ENCODE peak calls at places on chromosomes 1 and 21, in eight cellular contexts. One of them, this sample, is unnamed. For H3K9me3, the result is how much of the 10 kb centered on the place peaks cover.

GRCh38 chr1:109261006-109261405 is 11.7 kb downstream of the CELSR2 start:
- DNase-seq in A549: no peak
- DNase-seq in body of pancreas: no peak
- DNase-seq in psoas muscle: no peak
- DNase-seq in HCT116: no peak
- DNase-seq in mammary epithelial cell: no peak
- DNase-seq in IMR-90: no peak
- DNase-seq in tibial nerve: no peak
- DNase-seq in this sample: no peak

GRCh38 chr1:32988665-32989064 is 24.1 kb upstream of the RNF19B start:
- DNase-seq in A549: no peak
- DNase-seq in tibial nerve: no peak
- DNase-seq in IMR-90: peak
- DNase-seq in body of pancreas: no peak
- DNase-seq in HCT116: no peak
- DNase-seq in mammary epithelial cell: peak
- DNase-seq in psoas muscle: peak
- DNase-seq in this sample: no peak

GRCh38 chr1:194477908-194478307 is 1291.5 kb upstream of the B3GALT2 start:
- DNase-seq in A549: no peak
- DNase-seq in body of pancreas: no peak
- DNase-seq in mammary epithelial cell: no peak
- DNase-seq in HCT116: no peak
- DNase-seq in psoas muscle: no peak
- DNase-seq in tibial nerve: no peak
- DNase-seq in IMR-90: no peak
- DNase-seq in this sample: no peak

GRCh38 chr1:248421384-248421783 is 18.5 kb downstream of the OR2T1 start:
- DNase-seq in psoas muscle: no peak
- DNase-seq in HCT116: no peak
- DNase-seq in mammary epithelial cell: peak
- DNase-seq in A549: no peak
- DNase-seq in body of pancreas: no peak
- DNase-seq in tibial nerve: no peak
- DNase-seq in IMR-90: no peak
- DNase-seq in this sample: no peak

GRCh38 chr1:238474263-238474662 is 583.5 kb upstream of the ZP4 start:
- DNase-seq in HCT116: no peak
- DNase-seq in mammary epithelial cell: no peak
- DNase-seq in psoas muscle: no peak
- DNase-seq in body of pancreas: no peak
- DNase-seq in tibial nerve: no peak
- DNase-seq in A549: no peak
- DNase-seq in IMR-90: no peak
- DNase-seq in this sample: no peak

GRCh38 chr1:62045579-62045978 is 149.1 kb upstream of the L1TD1 start:
- DNase-seq in mammary epithelial cell: peak
- DNase-seq in body of pancreas: no peak
- DNase-seq in HCT116: no peak
- DNase-seq in A549: no peak
- DNase-seq in psoas muscle: no peak
- DNase-seq in IMR-90: no peak
- DNase-seq in tibial nerve: no peak
- DNase-seq in this sample: no peak

GRCh38 chr1:19053486-19053885 is 97.0 kb upstream of the IFFO2 start:
- DNase-seq in IMR-90: no peak
- DNase-seq in A549: no peak
- DNase-seq in mammary epithelial cell: no peak
- DNase-seq in tibial nerve: no peak
- DNase-seq in body of pancreas: no peak
- DNase-seq in psoas muscle: no peak
- DNase-seq in HCT116: no peak
- DNase-seq in this sample: no peak

GRCh38 chr21:35565204-35565611 is 495.1 kb downstream of the SETD4 start:
- DNase-seq in body of pancreas: peak
- DNase-seq in mammary epithelial cell: peak
- DNase-seq in tibial nerve: no peak
- DNase-seq in psoas muscle: peak
- DNase-seq in A549: no peak
- DNase-seq in HCT116: no peak
- DNase-seq in IMR-90: peak
- DNase-seq in this sample: no peak

GRCh38 chr1:35894183-35894582 is 11.2 kb downstream of the AGO1 start:
- DNase-seq in body of pancreas: peak
- DNase-seq in mammary epithelial cell: no peak
- DNase-seq in HCT116: no peak
- DNase-seq in tibial nerve: no peak
- DNase-seq in IMR-90: peak
- DNase-seq in A549: no peak
- DNase-seq in psoas muscle: peak
- DNase-seq in this sample: no peak

GRCh38 chr21:26077523-26077922 is 93.0 kb downstream of the APP start:
- DNase-seq in psoas muscle: no peak
- DNase-seq in mammary epithelial cell: no peak
- DNase-seq in IMR-90: peak
- DNase-seq in A549: no peak
- DNase-seq in body of pancreas: no peak
- DNase-seq in HCT116: no peak
- DNase-seq in tibial nerve: no peak
- DNase-seq in this sample: no peak

GRCh38 chr1:164695956-164696665 is 137.1 kb downstream of the PBX1 start:
- DNase-seq in mammary epithelial cell: peak
- DNase-seq in body of pancreas: no peak
- DNase-seq in psoas muscle: no peak
- DNase-seq in HCT116: no peak
- DNase-seq in IMR-90: peak
- DNase-seq in A549: no peak
- DNase-seq in tibial nerve: no peak
- DNase-seq in this sample: no peak

GRCh38 chr1:20578062-20578461 is 10.8 kb upstream of the CDA start:
- DNase-seq in A549: no peak
- DNase-seq in IMR-90: no peak
- DNase-seq in HCT116: no peak
- DNase-seq in body of pancreas: no peak
- DNase-seq in psoas muscle: no peak
- DNase-seq in tibial nerve: no peak
- DNase-seq in mammary epithelial cell: peak
- DNase-seq in this sample: no peak

GRCh38 chr1:222914861-222915632 is 100.2 kb downstream of the DISP1 start:
- DNase-seq in mammary epithelial cell: no peak
- DNase-seq in psoas muscle: no peak
- DNase-seq in body of pancreas: no peak
- DNase-seq in A549: no peak
- DNase-seq in tibial nerve: no peak
- DNase-seq in IMR-90: peak
- DNase-seq in HCT116: no peak
- DNase-seq in this sample: no peak

GRCh38 chr21:43343992-43344886 is 82.7 kb downstream of the SIK1 start:
- DNase-seq in tibial nerve: no peak
- DNase-seq in A549: peak
- DNase-seq in psoas muscle: no peak
- DNase-seq in IMR-90: no peak
- DNase-seq in mammary epithelial cell: no peak
- DNase-seq in HCT116: no peak
- DNase-seq in body of pancreas: peak
- DNase-seq in this sample: peak

GRCh38 chr1:39779821-39780220 is 8.7 kb upstream of the OXCT2 start:
- DNase-seq in psoas muscle: no peak
- DNase-seq in HCT116: no peak
- DNase-seq in body of pancreas: no peak
- DNase-seq in A549: no peak
- DNase-seq in mammary epithelial cell: no peak
- DNase-seq in tibial nerve: no peak
- DNase-seq in IMR-90: no peak
- DNase-seq in this sample: no peak

GRCh38 chr21:35294231-35294898 is 245.3 kb upstream of the RUNX1 start:
- DNase-seq in mammary epithelial cell: peak
- DNase-seq in A549: no peak
- DNase-seq in psoas muscle: no peak
- DNase-seq in body of pancreas: peak
- DNase-seq in IMR-90: no peak
- DNase-seq in tibial nerve: no peak
- DNase-seq in HCT116: peak
- DNase-seq in this sample: peak

GRCh38 chr1:78263459-78263858 is 217.7 kb downstream of the GIPC2 start:
- DNase-seq in tibial nerve: no peak
- DNase-seq in mammary epithelial cell: no peak
- DNase-seq in IMR-90: no peak
- DNase-seq in A549: no peak
- DNase-seq in psoas muscle: no peak
- DNase-seq in HCT116: no peak
- DNase-seq in body of pancreas: no peak
- DNase-seq in this sample: no peak

DNA sequence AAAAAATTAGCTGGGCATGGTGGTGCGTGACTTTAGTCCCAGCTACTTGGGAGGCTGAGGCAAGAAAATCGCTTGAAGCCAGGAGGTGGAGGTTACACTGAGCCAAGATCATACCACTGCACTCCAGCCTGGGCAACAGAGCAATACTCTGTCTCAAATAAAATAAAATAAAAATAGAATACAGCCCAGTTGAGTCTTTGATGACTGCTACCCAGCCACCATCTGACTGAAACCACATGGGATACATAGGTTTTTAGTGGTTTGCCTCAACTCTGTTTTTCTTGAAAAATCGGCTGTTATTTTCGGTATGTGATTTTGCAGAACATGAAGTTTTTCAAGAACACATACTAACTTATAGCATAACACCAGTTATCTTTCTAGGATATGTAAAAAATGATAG is 46.5 kb downstream of the EPRS1 start:
- DNase-seq in psoas muscle: no peak
- DNase-seq in body of pancreas: no peak
- DNase-seq in mammary epithelial cell: no peak
- DNase-seq in A549: no peak
- DNase-seq in tibial nerve: no peak
- DNase-seq in HCT116: no peak
- DNase-seq in IMR-90: no peak
- DNase-seq in this sample: no peak
- TF ChIP-seq CTCF in psoas muscle: no peak
- TF ChIP-seq CTCF in body of pancreas: no peak
- TF ChIP-seq CTCF in mammary epithelial cell: no peak
- TF ChIP-seq CTCF in A549: no peak
- TF ChIP-seq CTCF in tibial nerve: no peak
- TF ChIP-seq CTCF in HCT116: no peak
- TF ChIP-seq CTCF in IMR-90: no peak
- TF ChIP-seq CTCF in this sample: no peak

GRCh38 chr1:65924471-65924870 is 131.8 kb downstream of the PDE4B start:
- DNase-seq in psoas muscle: no peak
- DNase-seq in IMR-90: peak
- DNase-seq in body of pancreas: no peak
- DNase-seq in A549: no peak
- DNase-seq in mammary epithelial cell: peak
- DNase-seq in HCT116: no peak
- DNase-seq in tibial nerve: no peak
- DNase-seq in this sample: no peak

GRCh38 chr1:65921461-65921860 is 128.8 kb downstream of the PDE4B start:
- DNase-seq in body of pancreas: no peak
- DNase-seq in mammary epithelial cell: no peak
- DNase-seq in HCT116: no peak
- DNase-seq in tibial nerve: no peak
- DNase-seq in psoas muscle: no peak
- DNase-seq in A549: no peak
- DNase-seq in IMR-90: no peak
- DNase-seq in this sample: no peak

DNA sequence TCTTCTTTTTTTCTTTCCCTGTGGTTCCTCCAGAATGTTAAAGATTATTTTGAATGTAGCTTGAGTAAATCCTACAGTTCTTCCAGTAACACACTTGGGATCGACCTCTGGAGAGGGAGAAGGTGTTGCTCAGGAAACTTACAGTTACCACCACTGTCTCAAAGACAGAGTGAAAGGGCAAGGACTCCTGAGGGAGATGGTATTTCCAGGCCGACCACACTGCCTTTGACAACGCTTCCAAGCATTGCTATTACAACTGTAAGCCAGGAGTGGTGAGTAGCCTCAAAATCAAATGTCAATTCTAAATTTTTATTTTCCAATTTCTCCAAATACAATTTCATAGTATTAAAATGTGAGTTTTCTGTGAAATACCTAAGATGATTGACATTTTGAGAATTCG is 125.9 kb downstream of the PDE4B start:
- DNase-seq in body of pancreas: no peak
- DNase-seq in mammary epithelial cell: no peak
- DNase-seq in tibial nerve: no peak
- DNase-seq in psoas muscle: no peak
- DNase-seq in HCT116: no peak
- DNase-seq in A549: no peak
- DNase-seq in IMR-90: no peak
- DNase-seq in this sample: no peak
- H3K9me3 ChIP-seq in body of pancreas: under half
- H3K9me3 ChIP-seq in mammary epithelial cell: under half
- H3K9me3 ChIP-seq in tibial nerve: under half
- H3K9me3 ChIP-seq in psoas muscle: under half
- H3K9me3 ChIP-seq in HCT116: under half
- H3K9me3 ChIP-seq in A549: under half
- H3K9me3 ChIP-seq in IMR-90: under half
- H3K9me3 ChIP-seq in this sample: under half

GRCh38 chr21:31455506-31455905 is 111.4 kb upstream of the TIAM1 start:
- DNase-seq in A549: no peak
- DNase-seq in IMR-90: no peak
- DNase-seq in psoas muscle: no peak
- DNase-seq in body of pancreas: no peak
- DNase-seq in mammary epithelial cell: no peak
- DNase-seq in HCT116: no peak
- DNase-seq in tibial nerve: no peak
- DNase-seq in this sample: no peak

GRCh38 chr21:31459457-31459856 is 115.4 kb upstream of the TIAM1 start:
- DNase-seq in IMR-90: no peak
- DNase-seq in tibial nerve: no peak
- DNase-seq in A549: peak
- DNase-seq in psoas muscle: no peak
- DNase-seq in mammary epithelial cell: no peak
- DNase-seq in HCT116: peak
- DNase-seq in body of pancreas: no peak
- DNase-seq in this sample: no peak

GRCh38 chr21:31460985-31461384 is 116.9 kb upstream of the TIAM1 start:
- DNase-seq in IMR-90: no peak
- DNase-seq in A549: no peak
- DNase-seq in body of pancreas: no peak
- DNase-seq in mammary epithelial cell: no peak
- DNase-seq in psoas muscle: no peak
- DNase-seq in tibial nerve: no peak
- DNase-seq in HCT116: no peak
- DNase-seq in this sample: no peak

GRCh38 chr21:31456201-31456600 is 112.1 kb upstream of the TIAM1 start:
- DNase-seq in tibial nerve: no peak
- DNase-seq in body of pancreas: no peak
- DNase-seq in mammary epithelial cell: no peak
- DNase-seq in HCT116: no peak
- DNase-seq in A549: no peak
- DNase-seq in IMR-90: no peak
- DNase-seq in psoas muscle: no peak
- DNase-seq in this sample: no peak

GRCh38 chr21:31457675-31458074 is 113.6 kb upstream of the TIAM1 start:
- DNase-seq in A549: no peak
- DNase-seq in psoas muscle: no peak
- DNase-seq in IMR-90: no peak
- DNase-seq in body of pancreas: no peak
- DNase-seq in tibial nerve: no peak
- DNase-seq in mammary epithelial cell: no peak
- DNase-seq in HCT116: no peak
- DNase-seq in this sample: no peak
- TF ChIP-seq CTCF in A549: no peak
- TF ChIP-seq CTCF in psoas muscle: no peak
- TF ChIP-seq CTCF in IMR-90: no peak
- TF ChIP-seq CTCF in body of pancreas: no peak
- TF ChIP-seq CTCF in tibial nerve: no peak
- TF ChIP-seq CTCF in mammary epithelial cell: peak
- TF ChIP-seq CTCF in HCT116: peak
- TF ChIP-seq CTCF in this sample: no peak

GRCh38 chr1:125065821-125066180 is 3881.0 kb downstream of the SRGAP2C start:
- DNase-seq in HCT116: no peak
- DNase-seq in IMR-90: no peak
- DNase-seq in mammary epithelial cell: no peak
- DNase-seq in tibial nerve: no peak
- DNase-seq in psoas muscle: no peak
- DNase-seq in body of pancreas: no peak
- DNase-seq in A549: no peak
- DNase-seq in this sample: no peak
- H3K9me3 ChIP-seq in HCT116: under half
- H3K9me3 ChIP-seq in IMR-90: under half
- H3K9me3 ChIP-seq in mammary epithelial cell: under half
- H3K9me3 ChIP-seq in tibial nerve: under half
- H3K9me3 ChIP-seq in psoas muscle: under half
- H3K9me3 ChIP-seq in body of pancreas: under half
- H3K9me3 ChIP-seq in A549: under half
- H3K9me3 ChIP-seq in this sample: under half

This sample was measured in colonic mucosa.